ENCODE peak calls at places on chromosomes 4 and X, in four cellular contexts. J is fibroblast of lung, H is SK-N-MC, O is GM23338. W is an unnamed sample.

GRCh38 chr4:27011401-27011800 is 150.8 kb downstream of the STIM2 start:
- DNase-seq in H (no peak), O (no peak), J (no peak), W (peak; percentile 71)

GRCh38 chr4:70360460-70360859 is at the start of gene SMR3A:
- DNase-seq in H (no peak), O (no peak), J (no peak), W (no peak)

GRCh38 chr4:24164054-24164453 is 274.2 kb upstream of the PPARGC1A start:
- DNase-seq in O (no peak), H (no peak), J (peak; percentile 14), W (no peak)

GRCh38 chrX:13396887-13397286 is 77.0 kb upstream of the ATXN3L start:
- DNase-seq in J (peak; percentile 70), H (no peak), O (no peak), W (peak; percentile 31)

GRCh38 chrX:18457000-18457399 is 31.6 kb downstream of the CDKL5 start:
- DNase-seq in J (no peak), H (no peak), O (no peak), W (no peak)

GRCh38 chr4:37802068-37802666 is 24.3 kb upstream of the PGM2 start:
- DNase-seq in O (peak; percentile 79), J (peak; percentile 80), H (peak; percentile 8), W (peak; percentile 84)

GRCh38 chr4:41427306-41427882 is 110.6 kb upstream of the LIMCH1 start:
- DNase-seq in O (no peak), H (no peak), J (no peak), W (no peak)

GRCh38 chr4:1195109-1195671 is 22.8 kb upstream of the SPON2 start:
- DNase-seq in J (no peak), H (no peak), O (no peak), W (no peak)

GRCh38 chr4:84401669-84402068 is 97.4 kb downstream of the NKX6-1 start:
- DNase-seq in H (no peak), O (peak; percentile 23), J (no peak), W (peak; percentile 48)

GRCh38 chr4:6616087-6616995 is 24.1 kb upstream of the MRFAP1 start:
- DNase-seq in O (peak; percentile 33), J (no peak), H (no peak), W (no peak)

GRCh38 chr4:102345795-102346100 is 466 bp upstream of the SLC39A8 start:
- DNase-seq in O (no peak), J (no peak), H (no peak), W (no peak)

GRCh38 chr4:44071959-44072955 is 376.4 kb downstream of the KCTD8 start:
- DNase-seq in H (no peak), O (no peak), J (no peak), W (no peak)

GRCh38 chrX:38335382-38335781 is 8.1 kb upstream of the RPGR start:
- DNase-seq in H (no peak), O (no peak), J (no peak), W (no peak)

GRCh38 chr4:2253160-2254084 is 8.5 kb downstream of the MXD4 start:
- DNase-seq in J (no peak), H (no peak), O (no peak), W (no peak)

GRCh38 chr4:94472056-94472826 is 20.5 kb downstream of the PDLIM5 start:
- DNase-seq in H (no peak), J (peak; percentile 60), O (no peak), W (peak; percentile 84)

GRCh38 chr4:100581337-100581736 is 63.5 kb upstream of the EMCN start:
- DNase-seq in H (no peak), J (no peak), O (no peak), W (peak; percentile 87)

GRCh38 chrX:73812256-73812655 is 249.3 kb downstream of the CHIC1 start:
- DNase-seq in J (no peak), O (no peak), H (no peak), W (no peak)

GRCh38 chr4:141447761-141448160 is 188.6 kb upstream of the IL15 start:
- DNase-seq in H (no peak), O (no peak), J (no peak), W (no peak)

GRCh38 chrX:131626681-131627296 is 82.9 kb downstream of the OR13H1 start:
- DNase-seq in H (no peak), O (peak; percentile 40), J (peak; percentile 66), W (peak; percentile 32)

GRCh38 chr4:33878710-33879109 is 2365.6 kb downstream of the ARAP2 start:
- DNase-seq in H (no peak), O (no peak), J (no peak), W (no peak)

GRCh38 chr4:124386648-124387047 is 325.9 kb downstream of the ANKRD50 start:
- DNase-seq in J (peak; percentile 9), O (no peak), H (no peak), W (no peak)

GRCh38 chr4:83961575-83961974 is 425.7 kb downstream of the GPAT3 start:
- DNase-seq in O (no peak), H (no peak), J (no peak), W (peak; percentile 55)

GRCh38 chr4:114281561-114281960 is 302.1 kb upstream of the ARSJ start:
- DNase-seq in O (no peak), J (peak; percentile 71), H (no peak), W (no peak)

GRCh38 chr4:154361450-154361849 is 130.1 kb downstream of the DCHS2 start:
- DNase-seq in O (no peak), H (no peak), J (no peak), W (no peak)

DNA sequence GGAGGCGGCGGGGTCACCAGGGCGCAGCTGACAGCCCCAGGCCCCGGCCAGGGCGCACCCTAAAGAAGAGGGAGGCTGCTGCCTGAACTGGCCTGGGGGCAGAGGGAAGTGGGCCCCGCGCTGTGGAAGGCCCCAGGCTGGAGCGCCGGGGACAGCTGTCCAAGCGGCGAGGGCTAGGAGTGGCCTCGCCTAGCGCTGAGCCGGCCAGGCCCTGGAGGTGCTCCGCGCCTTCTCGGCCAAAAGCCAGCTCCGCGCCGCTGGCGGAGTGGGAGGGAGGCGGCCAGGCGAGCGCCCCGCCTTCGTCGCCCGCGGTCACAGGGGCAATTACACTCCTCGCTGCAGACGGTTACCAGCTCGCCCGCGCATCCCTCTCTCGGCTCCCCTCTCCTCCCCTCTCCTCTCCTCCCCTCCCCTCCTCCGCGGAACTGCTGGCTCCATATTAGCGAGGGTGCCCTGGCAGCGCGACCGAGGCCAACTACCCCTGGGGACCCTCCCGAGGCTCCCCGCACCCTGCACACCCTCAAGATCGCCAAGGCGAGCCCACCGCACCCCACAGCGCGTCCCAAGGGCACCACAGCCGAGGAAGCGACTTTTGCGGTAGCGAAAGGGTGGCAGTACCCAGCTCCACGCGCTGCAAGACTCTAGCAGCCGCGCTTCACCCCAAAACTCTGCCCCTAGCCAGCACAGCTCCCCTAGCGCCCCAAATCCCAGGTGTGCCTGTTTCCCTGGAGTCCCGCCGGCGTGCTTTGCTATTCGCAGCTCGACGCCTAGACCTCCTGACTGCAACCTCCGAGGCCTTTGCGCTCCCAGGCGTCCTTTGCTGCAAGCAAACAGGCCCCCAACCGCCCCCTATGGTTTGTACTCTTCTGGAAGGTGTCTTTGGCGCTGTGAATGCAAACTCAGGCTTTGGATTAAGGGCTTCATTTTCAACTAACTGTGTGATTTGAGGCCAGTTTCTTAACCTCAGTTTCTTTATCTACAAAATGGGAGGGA is 91.4 kb downstream of the BCOR start:
- DNase-seq in J (no peak), O (peak; percentile 71), H (no peak), W (no peak)
- TF ChIP-seq EZH2 in J (no peak), O (no peak), H (no peak), W (no peak)

GRCh38 chr4:13538427-13538973 is 5.8 kb downstream of the NKX3-2 start:
- DNase-seq in H (no peak), J (no peak), O (no peak), W (no peak)

GRCh38 chr4:13536607-13537006 is 7.7 kb downstream of the NKX3-2 start:
- DNase-seq in H (no peak), J (no peak), O (no peak), W (no peak)

GRCh38 chr4:13537011-13537831 is 7.1 kb downstream of the NKX3-2 start:
- DNase-seq in O (peak; percentile 34), J (no peak), H (no peak), W (no peak)

GRCh38 chr4:13539047-13539720 is 5.1 kb downstream of the NKX3-2 start:
- DNase-seq in O (peak; percentile 52), J (no peak), H (no peak), W (no peak)

DNA sequence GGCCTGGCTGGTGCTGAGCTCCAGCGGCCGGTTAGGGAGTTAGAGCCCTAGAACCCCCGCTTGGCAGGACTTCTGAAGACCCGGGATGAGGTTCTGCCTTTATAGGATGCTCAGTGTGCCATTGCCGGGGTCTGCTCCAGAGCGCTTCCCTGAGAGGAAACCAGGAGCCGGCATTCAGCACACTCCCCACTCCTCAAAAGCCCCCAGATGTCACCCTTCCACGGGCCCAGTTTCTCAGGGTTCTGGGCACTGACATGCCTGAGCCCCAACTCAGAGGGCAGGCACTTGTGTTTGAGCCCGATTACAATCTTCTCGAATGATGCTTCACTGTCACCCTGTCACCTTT is 6.5 kb downstream of the NKX3-2 start:
- DNase-seq in O (peak; percentile 58), J (no peak), H (no peak), W (no peak)
- TF ChIP-seq EZH2 in O (peak; percentile 98), J (no peak), H (no peak), W (no peak)

GRCh38 chrX:119999087-119999634 is 55.6 kb upstream of the NKAP start:
- DNase-seq in H (no peak), O (peak; percentile 55), J (no peak), W (no peak)
- TF ChIP-seq EZH2 in H (no peak), O (peak; percentile 58), J (peak; percentile 66), W (no peak)

GRCh38 chr4:13548984-13549546 is 4.8 kb upstream of the NKX3-2 start:
- DNase-seq in O (peak; percentile 94), J (peak; percentile 82), H (peak; percentile 52), W (peak; percentile 81)

GRCh38 chr4:13548059-13548983 is 4.0 kb upstream of the NKX3-2 start:
- DNase-seq in J (no peak), H (no peak), O (peak; percentile 3), W (peak; percentile 22)

GRCh38 chr4:13546855-13547562 is 2.7 kb upstream of the NKX3-2 start:
- DNase-seq in J (no peak), H (no peak), O (peak; percentile 80), W (no peak)

GRCh38 chr4:13546374-13546854 is 2.1 kb upstream of the NKX3-2 start:
- DNase-seq in J (no peak), O (peak; percentile 43), H (no peak), W (no peak)

DNA sequence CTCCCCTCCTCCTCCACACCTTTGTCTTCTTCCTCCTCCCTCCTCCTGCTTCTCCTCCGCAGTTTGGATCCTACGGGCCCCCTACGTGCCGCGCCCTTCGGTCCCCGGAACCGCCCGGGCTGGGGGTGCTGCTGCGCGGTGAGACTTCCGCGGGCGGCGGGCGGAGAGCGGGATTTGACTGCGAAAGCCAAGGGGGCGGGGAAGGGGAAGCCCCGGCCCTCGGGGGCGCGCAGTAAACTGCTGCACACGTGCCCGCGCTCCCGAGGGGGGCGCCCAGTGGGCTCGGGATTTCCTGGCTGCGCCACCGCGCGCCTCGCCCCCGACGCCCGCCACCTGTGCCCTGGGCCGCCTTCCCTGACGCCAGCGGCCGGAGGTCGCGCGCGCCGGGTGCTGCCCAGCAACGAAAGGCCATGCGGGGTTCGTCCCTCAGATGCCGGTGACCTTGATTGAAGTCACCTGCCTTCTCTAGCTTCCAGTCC is 3.3 kb upstream of the NKX3-2 start:
- DNase-seq in J (no peak), H (no peak), O (peak; percentile 75), W (no peak)
- TF ChIP-seq EZH2 in J (peak; percentile 45), H (no peak), O (peak; percentile 46), W (no peak)